ENCODE peak calls at places on chromosomes 1 and 21, in six cellular contexts. One of them, this sample, is unnamed.

GRCh38 chr1:21005840-21006239 is 170.9 kb downstream of the EIF4G3 start:
- DNase-seq in astrocyte: no peak
- DNase-seq in cardiac muscle cell: no peak
- DNase-seq in tibial artery: no peak
- DNase-seq in fibroblast of lung: no peak
- DNase-seq in neuronal stem cell: no peak
- DNase-seq in this sample: no peak

GRCh38 chr1:30310966-30311742 is 412.2 kb downstream of the MATN1 start:
- DNase-seq in tibial artery: peak; percentile 48
- DNase-seq in astrocyte: no peak
- DNase-seq in cardiac muscle cell: no peak
- DNase-seq in fibroblast of lung: no peak
- DNase-seq in neuronal stem cell: no peak
- DNase-seq in this sample: no peak

GRCh38 chr1:11729498-11730428 is 6.2 kb upstream of the AGTRAP start:
- DNase-seq in neuronal stem cell: no peak
- DNase-seq in astrocyte: no peak
- DNase-seq in fibroblast of lung: no peak
- DNase-seq in cardiac muscle cell: no peak
- DNase-seq in tibial artery: no peak
- DNase-seq in this sample: no peak

GRCh38 chr1:148264374-148265276 is 112.5 kb upstream of the NBPF11 start:
- DNase-seq in fibroblast of lung: peak; percentile 71
- DNase-seq in tibial artery: no peak
- DNase-seq in neuronal stem cell: peak; percentile 40
- DNase-seq in astrocyte: peak; percentile 71
- DNase-seq in cardiac muscle cell: peak; percentile 20
- DNase-seq in this sample: no peak

GRCh38 chr1:237913345-237913744 is 22.6 kb upstream of the ZP4 start:
- DNase-seq in fibroblast of lung: no peak
- DNase-seq in cardiac muscle cell: no peak
- DNase-seq in tibial artery: no peak
- DNase-seq in astrocyte: no peak
- DNase-seq in neuronal stem cell: no peak
- DNase-seq in this sample: no peak

GRCh38 chr1:64654519-64655341 is 90.1 kb upstream of the RAVER2 start:
- DNase-seq in tibial artery: no peak
- DNase-seq in fibroblast of lung: peak; percentile 34
- DNase-seq in astrocyte: peak; percentile 16
- DNase-seq in cardiac muscle cell: no peak
- DNase-seq in neuronal stem cell: no peak
- DNase-seq in this sample: no peak

GRCh38 chr1:26124433-26125318 is 13.1 kb downstream of the PDIK1L start:
- DNase-seq in fibroblast of lung: no peak
- DNase-seq in tibial artery: no peak
- DNase-seq in astrocyte: no peak
- DNase-seq in cardiac muscle cell: no peak
- DNase-seq in neuronal stem cell: no peak
- DNase-seq in this sample: no peak

GRCh38 chr1:165857046-165857801 is 29.8 kb downstream of the UCK2 start:
- DNase-seq in tibial artery: no peak
- DNase-seq in neuronal stem cell: no peak
- DNase-seq in fibroblast of lung: no peak
- DNase-seq in cardiac muscle cell: no peak
- DNase-seq in astrocyte: peak; percentile 53
- DNase-seq in this sample: no peak

GRCh38 chr1:64087768-64088167 is 115.7 kb upstream of the UBE2U start:
- DNase-seq in astrocyte: peak; percentile 82
- DNase-seq in tibial artery: no peak
- DNase-seq in fibroblast of lung: peak; percentile 92
- DNase-seq in cardiac muscle cell: no peak
- DNase-seq in neuronal stem cell: no peak
- DNase-seq in this sample: no peak

GRCh38 chr1:78145105-78145580 is 99.4 kb downstream of the GIPC2 start:
- DNase-seq in cardiac muscle cell: peak; percentile 76
- DNase-seq in astrocyte: peak; percentile 61
- DNase-seq in neuronal stem cell: peak; percentile 43
- DNase-seq in tibial artery: no peak
- DNase-seq in fibroblast of lung: peak; percentile 86
- DNase-seq in this sample: no peak

GRCh38 chr1:37448691-37449417 is 25.5 kb upstream of the ZC3H12A start:
- DNase-seq in fibroblast of lung: no peak
- DNase-seq in astrocyte: no peak
- DNase-seq in cardiac muscle cell: no peak
- DNase-seq in tibial artery: no peak
- DNase-seq in neuronal stem cell: no peak
- DNase-seq in this sample: no peak

GRCh38 chr1:95126846-95127245 is 9.7 kb downstream of the TLCD4 start:
- DNase-seq in astrocyte: no peak
- DNase-seq in neuronal stem cell: no peak
- DNase-seq in tibial artery: no peak
- DNase-seq in fibroblast of lung: no peak
- DNase-seq in cardiac muscle cell: no peak
- DNase-seq in this sample: no peak

GRCh38 chr1:89706700-89707012 is 73.7 kb downstream of the LRRC8C start:
- DNase-seq in neuronal stem cell: no peak
- DNase-seq in tibial artery: no peak
- DNase-seq in fibroblast of lung: no peak
- DNase-seq in astrocyte: no peak
- DNase-seq in cardiac muscle cell: no peak
- DNase-seq in this sample: no peak

GRCh38 chr1:78676347-78676982 is 26.8 kb downstream of the IFI44 start:
- DNase-seq in cardiac muscle cell: peak; percentile 82
- DNase-seq in fibroblast of lung: peak; percentile 86
- DNase-seq in neuronal stem cell: peak; percentile 51
- DNase-seq in astrocyte: peak; percentile 42
- DNase-seq in tibial artery: no peak
- DNase-seq in this sample: peak; percentile 63

GRCh38 chr1:245168090-245168489 is 13.3 kb downstream of the KIF26B start:
- DNase-seq in tibial artery: no peak
- DNase-seq in astrocyte: no peak
- DNase-seq in fibroblast of lung: no peak
- DNase-seq in cardiac muscle cell: no peak
- DNase-seq in neuronal stem cell: no peak
- DNase-seq in this sample: no peak

GRCh38 chr21:31220567-31220966 is 123.5 kb downstream of the TIAM1 start:
- DNase-seq in tibial artery: no peak
- DNase-seq in astrocyte: peak; percentile 7
- DNase-seq in fibroblast of lung: peak; percentile 26
- DNase-seq in neuronal stem cell: peak; percentile 38
- DNase-seq in cardiac muscle cell: no peak
- DNase-seq in this sample: no peak

GRCh38 chr1:22297999-22298398 is 153.7 kb upstream of the ZBTB40 start:
- DNase-seq in cardiac muscle cell: no peak
- DNase-seq in fibroblast of lung: no peak
- DNase-seq in neuronal stem cell: no peak
- DNase-seq in astrocyte: no peak
- DNase-seq in tibial artery: no peak
- DNase-seq in this sample: no peak

GRCh38 chr1:38586993-38587646 is 272.5 kb downstream of the RRAGC start:
- DNase-seq in neuronal stem cell: peak; percentile 37
- DNase-seq in tibial artery: no peak
- DNase-seq in astrocyte: no peak
- DNase-seq in cardiac muscle cell: peak; percentile 64
- DNase-seq in fibroblast of lung: peak; percentile 9
- DNase-seq in this sample: peak; percentile 26

GRCh38 chr1:155977607-155978324 is 581 bp downstream of the ARHGEF2 start:
- DNase-seq in fibroblast of lung: no peak
- DNase-seq in neuronal stem cell: no peak
- DNase-seq in cardiac muscle cell: peak; percentile 55
- DNase-seq in astrocyte: no peak
- DNase-seq in tibial artery: peak; percentile 77
- DNase-seq in this sample: peak; percentile 28

GRCh38 chr21:40976198-40977114 is 129.5 kb upstream of the DSCAM start:
- DNase-seq in tibial artery: no peak
- DNase-seq in fibroblast of lung: no peak
- DNase-seq in neuronal stem cell: no peak
- DNase-seq in astrocyte: no peak
- DNase-seq in cardiac muscle cell: no peak
- DNase-seq in this sample: no peak

GRCh38 chr1:162234571-162234970 is 142.1 kb downstream of the SPATA46 start:
- DNase-seq in astrocyte: no peak
- DNase-seq in cardiac muscle cell: no peak
- DNase-seq in fibroblast of lung: no peak
- DNase-seq in tibial artery: no peak
- DNase-seq in neuronal stem cell: no peak
- DNase-seq in this sample: no peak

GRCh38 chr1:41240806-41241747 is 1.0 kb downstream of the SCMH1 start:
- DNase-seq in cardiac muscle cell: peak; percentile 75
- DNase-seq in astrocyte: peak; percentile 5
- DNase-seq in tibial artery: peak; percentile 84
- DNase-seq in neuronal stem cell: peak; percentile 37
- DNase-seq in fibroblast of lung: peak; percentile 47
- DNase-seq in this sample: peak; percentile 13

GRCh38 chr1:240169188-240169587 is 77.5 kb downstream of the FMN2 start:
- DNase-seq in fibroblast of lung: peak; percentile 28
- DNase-seq in tibial artery: no peak
- DNase-seq in neuronal stem cell: no peak
- DNase-seq in astrocyte: no peak
- DNase-seq in cardiac muscle cell: no peak
- DNase-seq in this sample: no peak

GRCh38 chr21:43929217-43929971 is 64.4 kb downstream of the AGPAT3 start:
- DNase-seq in astrocyte: no peak
- DNase-seq in neuronal stem cell: no peak
- DNase-seq in tibial artery: no peak
- DNase-seq in fibroblast of lung: no peak
- DNase-seq in cardiac muscle cell: no peak
- DNase-seq in this sample: no peak

GRCh38 chr1:184456189-184456588 is 69.4 kb downstream of the C1orf21 start:
- DNase-seq in tibial artery: no peak
- DNase-seq in cardiac muscle cell: no peak
- DNase-seq in fibroblast of lung: no peak
- DNase-seq in neuronal stem cell: no peak
- DNase-seq in astrocyte: no peak
- DNase-seq in this sample: no peak

GRCh38 chr1:181056560-181056959 is 22.8 kb downstream of the MR1 start:
- DNase-seq in cardiac muscle cell: no peak
- DNase-seq in fibroblast of lung: no peak
- DNase-seq in tibial artery: no peak
- DNase-seq in neuronal stem cell: no peak
- DNase-seq in astrocyte: no peak
- DNase-seq in this sample: no peak

GRCh38 chr1:153922076-153922837 is 515 bp downstream of the GATAD2B start:
- DNase-seq in cardiac muscle cell: no peak
- DNase-seq in tibial artery: peak; percentile 81
- DNase-seq in astrocyte: no peak
- DNase-seq in fibroblast of lung: no peak
- DNase-seq in neuronal stem cell: no peak
- DNase-seq in this sample: no peak

GRCh38 chr1:89659322-89660061 is 26.6 kb downstream of the LRRC8C start:
- DNase-seq in fibroblast of lung: no peak
- DNase-seq in astrocyte: no peak
- DNase-seq in cardiac muscle cell: peak; percentile 32
- DNase-seq in neuronal stem cell: no peak
- DNase-seq in tibial artery: no peak
- DNase-seq in this sample: no peak

GRCh38 chr1:103108525-103109150 is 316 bp upstream of the COL11A1 start:
- DNase-seq in astrocyte: peak; percentile 56
- DNase-seq in fibroblast of lung: no peak
- DNase-seq in neuronal stem cell: peak; percentile 91
- DNase-seq in cardiac muscle cell: peak; percentile 92
- DNase-seq in tibial artery: no peak
- DNase-seq in this sample: no peak

GRCh38 chr1:24173638-24174325 is 13.3 kb downstream of the IFNLR1 start:
- DNase-seq in astrocyte: no peak
- DNase-seq in cardiac muscle cell: no peak
- DNase-seq in fibroblast of lung: no peak
- DNase-seq in tibial artery: no peak
- DNase-seq in neuronal stem cell: no peak
- DNase-seq in this sample: no peak

GRCh38 chr1:24175033-24175755 is 11.9 kb downstream of the IFNLR1 start:
- DNase-seq in fibroblast of lung: no peak
- DNase-seq in tibial artery: no peak
- DNase-seq in neuronal stem cell: no peak
- DNase-seq in astrocyte: no peak
- DNase-seq in cardiac muscle cell: no peak
- DNase-seq in this sample: no peak

GRCh38 chr1:24168246-24168645 is 18.8 kb downstream of the IFNLR1 start:
- DNase-seq in cardiac muscle cell: no peak
- DNase-seq in fibroblast of lung: no peak
- DNase-seq in tibial artery: no peak
- DNase-seq in neuronal stem cell: no peak
- DNase-seq in astrocyte: no peak
- DNase-seq in this sample: no peak

GRCh38 chr1:24169286-24169685 is 17.8 kb downstream of the IFNLR1 start:
- DNase-seq in tibial artery: no peak
- DNase-seq in neuronal stem cell: no peak
- DNase-seq in cardiac muscle cell: no peak
- DNase-seq in astrocyte: no peak
- DNase-seq in fibroblast of lung: no peak
- DNase-seq in this sample: no peak

GRCh38 chr1:24172598-24172997 is 14.5 kb downstream of the IFNLR1 start:
- DNase-seq in neuronal stem cell: no peak
- DNase-seq in fibroblast of lung: no peak
- DNase-seq in cardiac muscle cell: no peak
- DNase-seq in tibial artery: no peak
- DNase-seq in astrocyte: no peak
- DNase-seq in this sample: no peak
- H3K36me3 ChIP-seq in neuronal stem cell: no peaks in the 10 kb centered on the region
- H3K36me3 ChIP-seq in fibroblast of lung: no peaks in the 10 kb centered on the region
- H3K36me3 ChIP-seq in cardiac muscle cell: no peaks in the 10 kb centered on the region
- H3K36me3 ChIP-seq in tibial artery: no peaks in the 10 kb centered on the region
- H3K36me3 ChIP-seq in astrocyte: no peaks in the 10 kb centered on the region
- H3K36me3 ChIP-seq in this sample: no peaks in the 10 kb centered on the region

GRCh38 chr1:88291902-88292301 is 392.2 kb upstream of the PKN2 start:
- DNase-seq in fibroblast of lung: no peak
- DNase-seq in tibial artery: no peak
- DNase-seq in astrocyte: no peak
- DNase-seq in neuronal stem cell: no peak
- DNase-seq in cardiac muscle cell: no peak
- DNase-seq in this sample: no peak
- H3K4me3 ChIP-seq in fibroblast of lung: no peak overlapping the region
- H3K4me3 ChIP-seq in tibial artery: no peak overlapping the region
- H3K4me3 ChIP-seq in astrocyte: no peak overlapping the region
- H3K4me3 ChIP-seq in neuronal stem cell: no peak overlapping the region
- H3K4me3 ChIP-seq in cardiac muscle cell: no peak overlapping the region
- H3K4me3 ChIP-seq in this sample: no peak overlapping the region

GRCh38 chr1:221727146-221728036 is 14.5 kb downstream of the DUSP10 start:
- DNase-seq in astrocyte: no peak
- DNase-seq in fibroblast of lung: no peak
- DNase-seq in neuronal stem cell: no peak
- DNase-seq in cardiac muscle cell: no peak
- DNase-seq in tibial artery: no peak
- DNase-seq in this sample: no peak
- H3K27ac ChIP-seq in astrocyte: no peak overlapping the region
- H3K27ac ChIP-seq in fibroblast of lung: no peak overlapping the region
- H3K27ac ChIP-seq in neuronal stem cell: no peak overlapping the region
- H3K27ac ChIP-seq in cardiac muscle cell: no peak overlapping the region
- H3K27ac ChIP-seq in tibial artery: no peak overlapping the region
- H3K27ac ChIP-seq in this sample: peak overlapping the region; percentile 24

DNA sequence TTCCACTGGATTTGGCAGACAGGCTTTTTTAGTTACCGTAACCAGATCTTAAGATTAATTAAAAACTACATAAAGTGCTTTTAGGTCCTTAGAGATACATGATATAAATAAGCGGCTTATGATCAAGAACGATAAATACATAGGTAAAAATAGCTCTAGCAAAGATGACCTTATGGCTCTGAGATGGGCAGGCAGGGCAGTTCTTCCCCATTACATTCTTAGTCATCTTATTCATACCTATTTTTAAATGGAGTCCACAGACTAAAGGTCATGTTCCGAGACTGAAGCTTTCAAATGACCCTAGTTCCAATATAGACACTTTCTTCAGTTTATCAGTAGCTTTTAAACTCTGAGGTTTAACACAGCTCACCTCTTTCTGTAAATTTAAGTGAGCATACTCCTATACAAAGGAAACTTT is 4.3 kb downstream of the MCL1 start:
- DNase-seq in neuronal stem cell: no peak
- DNase-seq in tibial artery: no peak
- DNase-seq in cardiac muscle cell: no peak
- DNase-seq in astrocyte: no peak
- DNase-seq in fibroblast of lung: no peak
- DNase-seq in this sample: no peak
- H3K36me3 ChIP-seq in neuronal stem cell: peaks cover 21% of the 10 kb centered on the region
- H3K36me3 ChIP-seq in tibial artery: peaks cover 83% of the 10 kb centered on the region
- H3K36me3 ChIP-seq in cardiac muscle cell: peaks cover 39% of the 10 kb centered on the region
- H3K36me3 ChIP-seq in astrocyte: peaks cover 56% of the 10 kb centered on the region
- H3K36me3 ChIP-seq in fibroblast of lung: peaks cover 26% of the 10 kb centered on the region
- H3K36me3 ChIP-seq in this sample: peaks cover 58% of the 10 kb centered on the region